ENCODE peak calls at places on chromosomes 7 and 10, in ten cellular contexts. M is IMR-90; F is stimulated activated naive CD4-positive, alpha-beta T cell treated with Interleukin-2 at 50 U/mL for 16 hours; V is A172; G is LHCN-M2; L is endothelial cell; P is activated CD4-positive, alpha-beta T cell treated with anti-CD3 and anti-CD28 coated beads for 24 hours; K is D341Med; X is tibial nerve; S is H54. W is an unnamed sample.

GRCh38 chr10:101441539-101442455 is 87.8 kb downstream of the BTRC start:
- DNase-seq in S (peak), V (peak), K (peak), F (no peak), G (peak), M (peak), L (peak), X (no peak), P (peak), W (peak)

GRCh38 chr7:157755741-157756140 is 418.9 kb downstream of the DNAJB6 start:
- DNase-seq in G (no peak), F (no peak), L (no peak), X (no peak), S (no peak), P (no peak), M (no peak), V (no peak), K (no peak), W (no peak)

GRCh38 chr7:1044189-1045037 is at the start of gene GPR146:
- DNase-seq in M (peak), V (peak), L (peak), P (peak), F (peak), G (peak), S (peak), K (peak), X (peak), W (peak)

GRCh38 chr7:101915000-101915399 is 97.6 kb downstream of the CUX1 start:
- DNase-seq in V (no peak), S (no peak), M (no peak), G (no peak), K (peak), P (no peak), F (no peak), L (no peak), X (no peak), W (no peak)

GRCh38 chr10:5625992-5626777 is 40.2 kb downstream of the ASB13 start:
- DNase-seq in L (no peak), F (no peak), V (no peak), P (no peak), S (no peak), K (no peak), M (no peak), X (no peak), G (peak), W (no peak)

GRCh38 chr7:103593691-103594090 is 147.7 kb upstream of the SLC26A5 start:
- DNase-seq in S (no peak), P (no peak), G (peak), K (no peak), L (no peak), M (peak), F (no peak), V (no peak), X (no peak), W (no peak)

GRCh38 chr10:69742928-69743602 is 58.6 kb upstream of the COL13A1 start:
- DNase-seq in M (peak), V (peak), K (peak), G (no peak), P (no peak), S (peak), F (no peak), L (peak), X (no peak), W (peak)

GRCh38 chr7:87427289-87427688 is 48.2 kb downstream of the ABCB4 start:
- DNase-seq in S (no peak), V (no peak), F (no peak), M (no peak), K (no peak), P (no peak), G (no peak), X (no peak), L (no peak), W (no peak)

GRCh38 chr7:22240904-22241571 is 115.9 kb downstream of the RAPGEF5 start:
- DNase-seq in F (no peak), G (no peak), V (no peak), X (no peak), S (no peak), M (no peak), K (no peak), P (no peak), L (no peak), W (no peak)

GRCh38 chr10:20185116-20185515 is 368.9 kb downstream of the PLXDC2 start:
- DNase-seq in X (no peak), L (no peak), S (no peak), V (peak), K (no peak), P (no peak), M (no peak), G (peak), F (no peak), W (peak)

GRCh38 chr7:119270644-119271043 is 1002.3 kb upstream of the KCND2 start:
- DNase-seq in P (no peak), S (no peak), M (no peak), G (no peak), L (no peak), F (no peak), X (no peak), V (no peak), K (no peak), W (no peak)

GRCh38 chr10:70052462-70053211 is at the start of gene MACROH2A2:
- DNase-seq in X (peak), K (peak), L (peak), V (peak), M (peak), F (no peak), P (no peak), S (no peak), G (peak), W (peak)

GRCh38 chr7:150450491-150450992 is at the start of gene GIMAP8:
- DNase-seq in L (peak), G (no peak), K (no peak), M (no peak), X (no peak), V (no peak), P (no peak), S (no peak), F (peak), W (peak)

GRCh38 chr10:129375912-129376311 is 91.1 kb upstream of the MGMT start:
- DNase-seq in S (no peak), F (no peak), G (no peak), P (no peak), L (no peak), K (no peak), X (no peak), M (no peak), V (no peak), W (no peak)

GRCh38 chr10:80359644-80360043 is 3.1 kb downstream of the DYDC2 start:
- DNase-seq in P (no peak), L (no peak), V (no peak), G (no peak), M (no peak), K (no peak), S (no peak), F (no peak), X (no peak), W (no peak)

GRCh38 chr10:45058580-45058979 is 57.9 kb downstream of the ZNF22 start:
- DNase-seq in S (no peak), V (no peak), X (no peak), K (no peak), L (no peak), G (no peak), F (no peak), M (no peak), P (no peak), W (no peak)

GRCh38 chr10:35563266-35563891 is 41.8 kb upstream of the GJD4 start:
- DNase-seq in P (peak), F (peak), K (peak), M (peak), L (peak), S (peak), V (peak), X (no peak), G (peak), W (peak)

GRCh38 chr10:59300386-59300785 is 62.0 kb downstream of the FAM13C start:
- DNase-seq in X (no peak), K (no peak), M (no peak), L (no peak), V (no peak), P (no peak), S (no peak), G (no peak), F (no peak), W (no peak)

GRCh38 chr7:133344275-133344674 is 91.4 kb downstream of the EXOC4 start:
- DNase-seq in P (no peak), K (peak), V (no peak), X (no peak), M (peak), S (no peak), G (peak), L (no peak), F (no peak), W (peak)

GRCh38 chr7:27899601-27900000 is 159.6 kb downstream of the TAX1BP1 start:
- DNase-seq in S (no peak), K (no peak), M (no peak), L (no peak), G (no peak), P (no peak), F (no peak), V (no peak), X (no peak), W (no peak)

GRCh38 chr10:114022751-114023150 is 20.9 kb upstream of the ADRB1 start:
- DNase-seq in G (no peak), S (no peak), P (no peak), L (no peak), M (no peak), V (no peak), F (no peak), K (no peak), X (no peak), W (no peak)

GRCh38 chr10:48690791-48691660 is 6.4 kb downstream of the WDFY4 start:
- DNase-seq in G (no peak), V (no peak), P (no peak), F (no peak), M (no peak), L (no peak), X (no peak), S (no peak), K (no peak), W (no peak)

GRCh38 chr7:94382746-94383145 is 11.9 kb upstream of the COL1A2 start:
- DNase-seq in K (no peak), F (no peak), X (no peak), G (no peak), M (no peak), S (no peak), L (no peak), P (no peak), V (peak), W (no peak)

GRCh38 chr10:72186633-72187330 is 29.0 kb upstream of the ANAPC16 start:
- DNase-seq in F (no peak), P (no peak), G (no peak), X (no peak), S (no peak), L (no peak), M (peak), V (no peak), K (no peak), W (peak)

W was measured in cardiac muscle cell.